ENCODE peak calls at places on chromosomes 6 and 20, in nine cellular contexts. M, X, N, R, A, B, C, V and H are unnamed samples.

GRCh38 chr6:154187203-154187602 is 148.2 kb downstream of the OPRM1 start:
- DNase-seq in C (no peak), R (no peak), N (no peak), B (no peak), V (no peak), M (no peak), X (no peak), A (no peak), H (no peak)

GRCh38 chr6:32752580-32752979 is 10.8 kb downstream of the HLA-DQB2 start:
- DNase-seq in R (no peak), X (no peak), C (no peak), A (no peak), N (no peak), V (no peak), M (peak), B (no peak), H (no peak)

GRCh38 chr6:30743099-30744053 is 889 bp upstream of the FLOT1 start:
- DNase-seq in M (no peak), V (no peak), A (no peak), R (no peak), C (no peak), X (peak), B (peak), N (no peak), H (no peak)

GRCh38 chr6:79313254-79313653 is 78.8 kb upstream of the HMGN3 start:
- DNase-seq in X (no peak), N (no peak), B (no peak), M (no peak), R (no peak), C (no peak), V (no peak), A (no peak), H (no peak)

GRCh38 chr6:129385117-129385516 is 324.9 kb downstream of the ARHGAP18 start:
- DNase-seq in M (no peak), C (no peak), R (no peak), B (no peak), V (no peak), N (no peak), A (no peak), X (no peak), H (no peak)

GRCh38 chr6:46777476-46778346 is 15.5 kb upstream of the MEP1A start:
- DNase-seq in N (no peak), A (no peak), V (no peak), X (no peak), R (no peak), C (no peak), M (no peak), B (no peak), H (no peak)

GRCh38 chr20:6533321-6533720 is 234.2 kb upstream of the BMP2 start:
- DNase-seq in B (no peak), V (no peak), N (no peak), M (no peak), R (no peak), C (no peak), A (no peak), X (no peak), H (no peak)

GRCh38 chr6:118206221-118206620 is 299.2 kb downstream of the SLC35F1 start:
- DNase-seq in V (no peak), B (no peak), C (no peak), R (no peak), A (no peak), X (no peak), M (no peak), N (no peak), H (no peak)

GRCh38 chr6:47915017-47915416 is 133.2 kb downstream of the OPN5 start:
- DNase-seq in X (no peak), N (no peak), A (no peak), V (no peak), C (no peak), B (no peak), M (no peak), R (no peak), H (no peak)

GRCh38 chr6:154895841-154896240 is 99.3 kb upstream of the TIAM2 start:
- DNase-seq in C (no peak), V (no peak), A (no peak), M (no peak), X (no peak), N (no peak), R (no peak), B (no peak), H (no peak)

GRCh38 chr6:72559067-72559466 is 62.8 kb upstream of the KCNQ5 start:
- DNase-seq in C (no peak), X (no peak), R (no peak), V (no peak), B (no peak), N (no peak), A (no peak), M (no peak), H (no peak)

DNA sequence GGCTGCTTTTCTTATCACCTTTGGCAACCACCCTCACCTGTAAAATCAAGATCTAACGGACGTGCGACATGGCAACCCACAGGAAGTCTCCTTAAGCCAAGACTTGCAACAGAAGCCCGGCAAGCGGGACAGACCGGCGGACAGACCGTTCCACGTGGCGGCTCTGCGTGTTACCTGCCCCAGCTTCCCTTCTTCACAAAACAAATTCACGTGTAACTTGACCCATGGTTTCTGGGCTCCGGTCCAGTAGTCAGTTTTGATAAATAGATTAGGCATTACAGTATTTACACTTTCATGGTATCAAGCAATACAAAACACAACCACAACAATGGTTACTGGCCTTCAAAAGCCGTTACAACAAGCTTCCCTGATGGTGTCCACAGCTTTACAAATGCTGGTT is 133.8 kb downstream of the PRND start:
- DNase-seq in N (no peak), X (peak), B (no peak), C (no peak), M (no peak), V (no peak), A (no peak), R (no peak), H (peak)
- TF ChIP-seq POLR2AphosphoS5 in N (no peak), X (no peak), B (no peak), C (no peak), M (no peak), V (no peak), A (no peak), R (no peak), H (no peak)

DNA sequence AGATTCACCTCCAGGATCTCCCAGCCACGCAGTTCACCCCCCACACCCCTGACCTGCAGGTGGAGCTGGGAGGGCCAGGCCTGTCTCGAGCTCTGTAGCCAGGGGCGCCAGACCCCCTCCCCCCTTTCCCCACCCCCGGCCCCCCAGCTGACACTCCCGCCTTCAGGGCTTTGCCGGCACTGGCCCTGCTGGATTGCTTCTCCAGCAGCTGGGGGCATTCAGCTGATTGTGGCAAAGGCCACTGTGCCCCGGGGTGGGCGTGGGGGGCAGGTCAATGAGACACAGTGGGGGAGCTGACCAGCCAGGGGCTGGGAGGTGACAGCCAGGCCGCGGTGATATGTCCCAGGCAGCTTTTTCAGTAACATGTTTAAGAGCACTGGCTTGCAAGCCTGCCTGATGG is 22.2 kb downstream of the ZBP1 start:
- DNase-seq in A (no peak), X (no peak), R (no peak), N (no peak), V (no peak), C (no peak), B (no peak), M (no peak), H (no peak)
- TF ChIP-seq POLR2A in A (no peak), X (no peak), R (no peak), N (no peak), V (no peak), C (no peak), B (no peak), M (no peak), H (no peak)

GRCh38 chr6:108947114-108947854 is 99.1 kb downstream of the ARMC2 start:
- DNase-seq in A (no peak), R (no peak), V (no peak), M (no peak), B (peak), N (no peak), C (peak), X (no peak), H (no peak)
- TF ChIP-seq POLR2AphosphoS5 in A (no peak), R (no peak), V (no peak), M (no peak), B (no peak), N (no peak), C (no peak), X (no peak), H (peak)

GRCh38 chr6:5457036-5457435 is 195.7 kb downstream of the FARS2 start:
- DNase-seq in N (no peak), R (no peak), M (no peak), B (no peak), A (no peak), V (no peak), C (no peak), X (no peak), H (no peak)

GRCh38 chr6:5461365-5461764 is 200.1 kb downstream of the FARS2 start:
- DNase-seq in N (no peak), R (no peak), B (no peak), X (no peak), A (no peak), C (no peak), M (no peak), V (no peak), H (no peak)

GRCh38 chr6:5459346-5459745 is 198.0 kb downstream of the FARS2 start:
- DNase-seq in N (no peak), R (no peak), X (no peak), C (no peak), A (no peak), V (no peak), B (peak), M (no peak), H (no peak)

GRCh38 chr6:5453531-5453930 is 192.2 kb downstream of the FARS2 start:
- DNase-seq in V (no peak), A (no peak), X (no peak), M (no peak), B (no peak), R (no peak), C (no peak), N (no peak), H (peak)

DNA sequence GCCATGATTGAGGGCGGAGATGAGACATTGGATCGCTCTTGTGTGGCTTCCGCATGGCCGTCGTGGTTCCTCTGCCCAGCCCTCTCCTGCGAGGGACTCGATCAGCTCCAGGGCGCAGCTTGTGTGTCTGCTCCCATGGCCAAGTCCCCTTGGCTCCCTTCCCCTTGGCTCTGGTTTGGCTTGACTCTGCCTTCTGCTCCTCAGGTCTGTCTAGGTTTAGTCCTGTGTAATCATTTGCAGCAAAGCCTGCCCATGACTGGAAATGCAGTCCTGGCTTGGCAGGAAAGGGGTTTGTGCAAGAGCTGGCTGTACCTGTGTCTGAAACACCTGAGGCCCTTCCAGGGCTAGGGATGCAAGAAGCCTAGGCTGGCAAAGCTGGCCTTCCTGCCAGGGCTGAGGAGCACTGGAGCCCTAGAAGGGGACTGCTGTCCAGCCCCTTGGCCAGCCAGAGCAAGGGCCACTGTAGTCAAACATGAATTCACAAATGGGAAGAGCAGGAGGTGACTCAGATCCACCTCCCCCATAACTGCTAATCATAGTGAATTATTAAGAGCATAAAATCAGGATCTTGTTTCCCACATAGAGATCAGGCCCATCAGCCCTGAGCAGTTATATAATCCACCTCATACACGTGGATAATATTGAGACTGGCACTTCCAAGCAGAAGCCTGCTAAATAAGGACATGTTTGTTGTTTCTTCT is 196.8 kb downstream of the FARS2 start:
- DNase-seq in M (no peak), A (peak), B (peak), N (no peak), C (no peak), R (no peak), V (no peak), X (no peak), H (peak)
- TF ChIP-seq POLR2A in M (no peak), A (no peak), B (no peak), N (no peak), C (no peak), R (no peak), V (no peak), X (no peak), H (no peak)

GRCh38 chr6:148328876-148329567 is 13.6 kb upstream of the SASH1 start:
- DNase-seq in A (no peak), X (no peak), N (no peak), B (no peak), C (no peak), M (no peak), V (peak), R (no peak), H (no peak)
- TF ChIP-seq POLR2AphosphoS5 in A (no peak), X (no peak), N (no peak), B (no peak), C (no peak), M (no peak), V (no peak), R (no peak), H (no peak)

GRCh38 chr6:109295109-109295765 is 87.0 kb downstream of the CD164 start:
- DNase-seq in C (no peak), M (no peak), A (no peak), X (no peak), V (peak), B (no peak), R (no peak), N (no peak), H (no peak)
- TF ChIP-seq POLR2A in C (no peak), M (no peak), A (no peak), X (no peak), V (no peak), B (no peak), R (no peak), N (no peak), H (no peak)

GRCh38 chr6:143286280-143286795 is 164.2 kb downstream of the ADAT2 start:
- DNase-seq in A (no peak), N (no peak), V (no peak), B (peak), R (no peak), X (no peak), C (peak), M (no peak), H (no peak)
- TF ChIP-seq POLR2AphosphoS5 in A (no peak), N (no peak), V (no peak), B (no peak), R (no peak), X (no peak), C (no peak), M (no peak), H (no peak)